ENCODE peak calls at places on chromosomes 1 and 21, in nine cellular contexts. One of them, this sample, is unnamed.

GRCh38 chr1:64231153-64231552 is 27.7 kb downstream of the UBE2U start:
- DNase-seq in astrocyte: peak
- DNase-seq in GM23338: no peak
- DNase-seq in MM.1S: no peak
- DNase-seq in keratinocyte: no peak
- DNase-seq in PC-3: peak
- DNase-seq in neural progenitor cell: no peak
- DNase-seq in fibroblast of lung: peak
- DNase-seq in HCT116: peak
- DNase-seq in this sample: peak

GRCh38 chr1:155184835-155185782 is 11.5 kb downstream of the TRIM46 start:
- DNase-seq in astrocyte: no peak
- DNase-seq in GM23338: peak
- DNase-seq in MM.1S: peak
- DNase-seq in keratinocyte: no peak
- DNase-seq in PC-3: no peak
- DNase-seq in neural progenitor cell: no peak
- DNase-seq in fibroblast of lung: no peak
- DNase-seq in HCT116: no peak
- DNase-seq in this sample: no peak

GRCh38 chr1:47196622-47197021 is 6.8 kb upstream of the PDZK1IP1 start:
- DNase-seq in astrocyte: no peak
- DNase-seq in GM23338: peak
- DNase-seq in MM.1S: no peak
- DNase-seq in keratinocyte: no peak
- DNase-seq in PC-3: peak
- DNase-seq in neural progenitor cell: no peak
- DNase-seq in fibroblast of lung: no peak
- DNase-seq in HCT116: no peak
- DNase-seq in this sample: no peak

GRCh38 chr1:9798236-9799130 is 25.3 kb downstream of the CLSTN1 start:
- DNase-seq in astrocyte: peak
- DNase-seq in GM23338: no peak
- DNase-seq in MM.1S: no peak
- DNase-seq in keratinocyte: no peak
- DNase-seq in PC-3: no peak
- DNase-seq in neural progenitor cell: no peak
- DNase-seq in fibroblast of lung: peak
- DNase-seq in HCT116: no peak
- DNase-seq in this sample: peak

GRCh38 chr1:233057836-233058235 is 107.4 kb downstream of the NTPCR start:
- DNase-seq in astrocyte: no peak
- DNase-seq in GM23338: no peak
- DNase-seq in MM.1S: peak
- DNase-seq in keratinocyte: no peak
- DNase-seq in PC-3: no peak
- DNase-seq in neural progenitor cell: no peak
- DNase-seq in fibroblast of lung: no peak
- DNase-seq in HCT116: no peak
- DNase-seq in this sample: no peak

GRCh38 chr1:108130812-108131211 is 69.3 kb downstream of the SLC25A24 start:
- DNase-seq in astrocyte: no peak
- DNase-seq in GM23338: peak
- DNase-seq in MM.1S: no peak
- DNase-seq in keratinocyte: no peak
- DNase-seq in PC-3: no peak
- DNase-seq in neural progenitor cell: no peak
- DNase-seq in fibroblast of lung: no peak
- DNase-seq in HCT116: no peak
- DNase-seq in this sample: no peak

GRCh38 chr21:44529011-44529421 is 11.0 kb downstream of the KRTAP10-1 start:
- DNase-seq in astrocyte: no peak
- DNase-seq in GM23338: no peak
- DNase-seq in MM.1S: no peak
- DNase-seq in keratinocyte: no peak
- DNase-seq in PC-3: no peak
- DNase-seq in neural progenitor cell: no peak
- DNase-seq in fibroblast of lung: no peak
- DNase-seq in HCT116: no peak
- DNase-seq in this sample: no peak

GRCh38 chr1:40344597-40344996 is 27.5 kb upstream of the COL9A2 start:
- DNase-seq in astrocyte: peak
- DNase-seq in GM23338: peak
- DNase-seq in MM.1S: no peak
- DNase-seq in keratinocyte: no peak
- DNase-seq in PC-3: no peak
- DNase-seq in neural progenitor cell: no peak
- DNase-seq in fibroblast of lung: peak
- DNase-seq in HCT116: no peak
- DNase-seq in this sample: peak

GRCh38 chr1:46446646-46447498 is 42.8 kb upstream of the DMBX1 start:
- DNase-seq in astrocyte: peak
- DNase-seq in GM23338: peak
- DNase-seq in MM.1S: peak
- DNase-seq in keratinocyte: peak
- DNase-seq in PC-3: peak
- DNase-seq in neural progenitor cell: peak
- DNase-seq in fibroblast of lung: peak
- DNase-seq in HCT116: peak
- DNase-seq in this sample: peak

GRCh38 chr1:209704584-209704983 is at the start of gene HSD11B1:
- DNase-seq in astrocyte: peak
- DNase-seq in GM23338: no peak
- DNase-seq in MM.1S: no peak
- DNase-seq in keratinocyte: no peak
- DNase-seq in PC-3: no peak
- DNase-seq in neural progenitor cell: no peak
- DNase-seq in fibroblast of lung: peak
- DNase-seq in HCT116: no peak
- DNase-seq in this sample: no peak

GRCh38 chr1:212667223-212668139 is 32.2 kb downstream of the BATF3 start:
- DNase-seq in astrocyte: peak
- DNase-seq in GM23338: peak
- DNase-seq in MM.1S: no peak
- DNase-seq in keratinocyte: no peak
- DNase-seq in PC-3: peak
- DNase-seq in neural progenitor cell: no peak
- DNase-seq in fibroblast of lung: peak
- DNase-seq in HCT116: peak
- DNase-seq in this sample: peak

GRCh38 chr1:28070725-28071593 is 17.5 kb downstream of the EYA3 start:
- DNase-seq in astrocyte: no peak
- DNase-seq in GM23338: no peak
- DNase-seq in MM.1S: no peak
- DNase-seq in keratinocyte: no peak
- DNase-seq in PC-3: no peak
- DNase-seq in neural progenitor cell: no peak
- DNase-seq in fibroblast of lung: no peak
- DNase-seq in HCT116: no peak
- DNase-seq in this sample: no peak

GRCh38 chr1:59427155-59427554 is 130.3 kb downstream of the FGGY start:
- DNase-seq in astrocyte: peak
- DNase-seq in GM23338: no peak
- DNase-seq in MM.1S: no peak
- DNase-seq in keratinocyte: peak
- DNase-seq in PC-3: peak
- DNase-seq in neural progenitor cell: no peak
- DNase-seq in fibroblast of lung: peak
- DNase-seq in HCT116: peak
- DNase-seq in this sample: peak

GRCh38 chr1:67559222-67559700 is 125.7 kb upstream of the GADD45A start:
- DNase-seq in astrocyte: peak
- DNase-seq in GM23338: peak
- DNase-seq in MM.1S: no peak
- DNase-seq in keratinocyte: no peak
- DNase-seq in PC-3: no peak
- DNase-seq in neural progenitor cell: no peak
- DNase-seq in fibroblast of lung: peak
- DNase-seq in HCT116: no peak
- DNase-seq in this sample: peak

GRCh38 chr1:41712687-41713086 is 206.0 kb downstream of the HIVEP3 start:
- DNase-seq in astrocyte: no peak
- DNase-seq in GM23338: no peak
- DNase-seq in MM.1S: no peak
- DNase-seq in keratinocyte: no peak
- DNase-seq in PC-3: peak
- DNase-seq in neural progenitor cell: no peak
- DNase-seq in fibroblast of lung: no peak
- DNase-seq in HCT116: no peak
- DNase-seq in this sample: no peak

GRCh38 chr21:44704636-44705001 is 6.8 kb downstream of the TSPEAR start:
- DNase-seq in astrocyte: no peak
- DNase-seq in GM23338: peak
- DNase-seq in MM.1S: no peak
- DNase-seq in keratinocyte: no peak
- DNase-seq in PC-3: no peak
- DNase-seq in neural progenitor cell: no peak
- DNase-seq in fibroblast of lung: no peak
- DNase-seq in HCT116: no peak
- DNase-seq in this sample: no peak

GRCh38 chr1:11783556-11783955 is 21.6 kb downstream of the C1orf167 start:
- DNase-seq in astrocyte: no peak
- DNase-seq in GM23338: no peak
- DNase-seq in MM.1S: peak
- DNase-seq in keratinocyte: no peak
- DNase-seq in PC-3: no peak
- DNase-seq in neural progenitor cell: no peak
- DNase-seq in fibroblast of lung: no peak
- DNase-seq in HCT116: no peak
- DNase-seq in this sample: no peak

GRCh38 chr1:180482425-180483275 is 19.7 kb downstream of the ACBD6 start:
- DNase-seq in astrocyte: peak
- DNase-seq in GM23338: peak
- DNase-seq in MM.1S: peak
- DNase-seq in keratinocyte: peak
- DNase-seq in PC-3: peak
- DNase-seq in neural progenitor cell: peak
- DNase-seq in fibroblast of lung: peak
- DNase-seq in HCT116: no peak
- DNase-seq in this sample: peak

GRCh38 chr1:31296486-31297272 is at the start of the genes SNRNP40 and ZCCHC17:
- DNase-seq in astrocyte: peak
- DNase-seq in GM23338: peak
- DNase-seq in MM.1S: peak
- DNase-seq in keratinocyte: peak
- DNase-seq in PC-3: peak
- DNase-seq in neural progenitor cell: peak
- DNase-seq in fibroblast of lung: peak
- DNase-seq in HCT116: peak
- DNase-seq in this sample: peak

GRCh38 chr1:207056673-207057072 is 3.6 kb downstream of the PFKFB2 start:
- DNase-seq in astrocyte: no peak
- DNase-seq in GM23338: no peak
- DNase-seq in MM.1S: no peak
- DNase-seq in keratinocyte: no peak
- DNase-seq in PC-3: no peak
- DNase-seq in neural progenitor cell: no peak
- DNase-seq in fibroblast of lung: no peak
- DNase-seq in HCT116: no peak
- DNase-seq in this sample: no peak
- H3K4me3 ChIP-seq in astrocyte: no peak
- H3K4me3 ChIP-seq in GM23338: no peak
- H3K4me3 ChIP-seq in MM.1S: no peak
- H3K4me3 ChIP-seq in keratinocyte: no peak
- H3K4me3 ChIP-seq in PC-3: no peak
- H3K4me3 ChIP-seq in neural progenitor cell: no peak
- H3K4me3 ChIP-seq in fibroblast of lung: no peak
- H3K4me3 ChIP-seq in HCT116: no peak
- H3K4me3 ChIP-seq in this sample: no peak

DNA sequence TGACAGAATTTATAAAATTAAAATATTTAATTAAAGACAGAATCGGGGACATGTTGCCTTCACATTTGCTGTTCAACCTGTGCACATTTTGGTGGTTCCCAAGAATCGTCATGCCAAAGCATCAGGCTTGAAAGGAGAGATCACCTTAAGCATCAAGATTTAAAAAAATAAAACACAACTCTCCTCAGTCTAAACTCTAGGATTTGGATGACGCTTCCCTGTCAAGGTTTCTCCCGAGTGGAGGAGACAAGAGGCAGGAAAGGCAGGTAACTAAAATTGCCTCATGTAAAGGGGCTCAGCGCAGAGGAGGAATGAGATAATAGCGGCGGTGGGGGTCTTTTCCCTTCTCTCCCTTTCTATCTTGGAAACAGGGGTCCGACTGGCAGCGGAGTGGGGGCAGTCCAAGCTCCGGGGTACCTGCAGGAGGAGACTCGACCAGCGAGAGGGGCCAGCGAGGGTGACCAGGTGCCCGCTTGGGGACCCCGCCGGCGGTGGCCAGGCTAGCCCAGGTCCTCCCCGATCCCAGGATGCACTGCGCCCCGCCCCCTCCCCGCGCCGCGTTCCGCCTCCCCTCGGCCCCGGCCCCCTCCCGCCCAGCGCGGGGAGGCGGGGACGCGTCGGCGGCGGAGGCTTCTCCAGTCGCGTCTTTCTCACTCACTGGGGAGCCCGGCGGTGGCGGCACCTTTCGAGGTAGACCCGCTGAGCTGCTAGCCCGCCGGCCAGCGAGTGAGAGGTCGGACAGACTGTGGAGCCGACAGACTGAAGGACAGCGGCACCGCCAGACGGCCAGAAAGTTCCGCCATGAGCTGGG is at the start of gene FNBP1L:
- DNase-seq in astrocyte: peak
- DNase-seq in GM23338: peak
- DNase-seq in MM.1S: peak
- DNase-seq in keratinocyte: no peak
- DNase-seq in PC-3: peak
- DNase-seq in neural progenitor cell: peak
- DNase-seq in fibroblast of lung: peak
- DNase-seq in HCT116: no peak
- DNase-seq in this sample: peak
- TF ChIP-seq EZH2 in astrocyte: no peak
- TF ChIP-seq EZH2 in GM23338: no peak
- TF ChIP-seq EZH2 in MM.1S: no peak
- TF ChIP-seq EZH2 in keratinocyte: no peak
- TF ChIP-seq EZH2 in PC-3: no peak
- TF ChIP-seq EZH2 in neural progenitor cell: no peak
- TF ChIP-seq EZH2 in fibroblast of lung: no peak
- TF ChIP-seq EZH2 in HCT116: no peak
- TF ChIP-seq EZH2 in this sample: no peak

GRCh38 chr1:235910357-235911299 is 43.9 kb upstream of the LYST start:
- DNase-seq in astrocyte: peak
- DNase-seq in GM23338: peak
- DNase-seq in MM.1S: no peak
- DNase-seq in keratinocyte: peak
- DNase-seq in PC-3: peak
- DNase-seq in neural progenitor cell: peak
- DNase-seq in fibroblast of lung: peak
- DNase-seq in HCT116: peak
- DNase-seq in this sample: peak
- H3K4me3 ChIP-seq in astrocyte: peak
- H3K4me3 ChIP-seq in GM23338: no peak
- H3K4me3 ChIP-seq in MM.1S: no peak
- H3K4me3 ChIP-seq in keratinocyte: no peak
- H3K4me3 ChIP-seq in PC-3: peak
- H3K4me3 ChIP-seq in neural progenitor cell: no peak
- H3K4me3 ChIP-seq in fibroblast of lung: no peak
- H3K4me3 ChIP-seq in HCT116: peak
- H3K4me3 ChIP-seq in this sample: no peak

GRCh38 chr1:202644219-202645096 is 65.8 kb downstream of the SYT2 start:
- DNase-seq in astrocyte: no peak
- DNase-seq in GM23338: peak
- DNase-seq in MM.1S: no peak
- DNase-seq in keratinocyte: no peak
- DNase-seq in PC-3: no peak
- DNase-seq in neural progenitor cell: peak
- DNase-seq in fibroblast of lung: no peak
- DNase-seq in HCT116: no peak
- DNase-seq in this sample: no peak
- TF ChIP-seq EZH2 in astrocyte: peak
- TF ChIP-seq EZH2 in GM23338: no peak
- TF ChIP-seq EZH2 in MM.1S: no peak
- TF ChIP-seq EZH2 in keratinocyte: no peak
- TF ChIP-seq EZH2 in PC-3: no peak
- TF ChIP-seq EZH2 in neural progenitor cell: no peak
- TF ChIP-seq EZH2 in fibroblast of lung: peak
- TF ChIP-seq EZH2 in HCT116: no peak
- TF ChIP-seq EZH2 in this sample: peak